ENCODE peak calls at places on chromosomes 6 and 20, in seven cellular contexts. T is HCT116, E is lower leg skin, C is AG10803, P is IMR-90, N is ovary, Z is transverse colon. O is an unnamed sample.

GRCh38 chr6:14707971-14708465 is 537.9 kb upstream of the JARID2 start:
- DNase-seq in P (no peak), C (peak), T (no peak), N (no peak), Z (no peak), E (no peak), O (no peak)

GRCh38 chr6:423799-424345 is 32.3 kb downstream of the IRF4 start:
- DNase-seq in Z (no peak), P (no peak), E (no peak), C (no peak), T (no peak), N (no peak), O (no peak)

GRCh38 chr6:25153079-25153478 is 126.1 kb upstream of the CARMIL1 start:
- DNase-seq in Z (no peak), E (no peak), T (no peak), N (no peak), P (no peak), C (no peak), O (no peak)

GRCh38 chr20:31934968-31935764 is 16.7 kb downstream of the PDRG1 start:
- DNase-seq in E (no peak), P (no peak), Z (no peak), N (no peak), T (no peak), C (no peak), O (no peak)

GRCh38 chr6:28996844-28997502 is 8.1 kb downstream of the ZNF311 start:
- DNase-seq in N (no peak), C (no peak), T (no peak), P (peak), Z (no peak), E (no peak), O (no peak)

GRCh38 chr6:82370788-82371187 is 7.2 kb downstream of the TPBG start:
- DNase-seq in T (no peak), P (no peak), N (no peak), Z (no peak), C (no peak), E (no peak), O (no peak)

GRCh38 chr20:57439432-57439831 is 48.2 kb downstream of the RBM38 start:
- DNase-seq in P (no peak), N (peak), C (no peak), E (no peak), Z (peak), T (no peak), O (no peak)

GRCh38 chr6:170279977-170280688 is 10.7 kb downstream of the DLL1 start:
- DNase-seq in C (peak), Z (peak), P (peak), T (no peak), N (peak), E (no peak), O (no peak)

GRCh38 chr6:116450769-116451740 is 10.1 kb upstream of the CALHM6 start:
- DNase-seq in Z (peak), P (no peak), C (no peak), N (no peak), T (no peak), E (no peak), O (no peak)

GRCh38 chr6:170435766-170436165 is 117.3 kb downstream of the PSMB1 start:
- DNase-seq in E (no peak), N (no peak), P (no peak), T (no peak), C (no peak), Z (no peak), O (no peak)

GRCh38 chr6:136158398-136158797 is 91.7 kb downstream of the MTFR2 start:
- DNase-seq in T (no peak), P (no peak), E (no peak), C (no peak), N (peak), Z (no peak), O (no peak)
- TF ChIP-seq CTCF in T (no peak), P (no peak), E (no peak), C (no peak), N (no peak), Z (no peak), O (no peak)

DNA sequence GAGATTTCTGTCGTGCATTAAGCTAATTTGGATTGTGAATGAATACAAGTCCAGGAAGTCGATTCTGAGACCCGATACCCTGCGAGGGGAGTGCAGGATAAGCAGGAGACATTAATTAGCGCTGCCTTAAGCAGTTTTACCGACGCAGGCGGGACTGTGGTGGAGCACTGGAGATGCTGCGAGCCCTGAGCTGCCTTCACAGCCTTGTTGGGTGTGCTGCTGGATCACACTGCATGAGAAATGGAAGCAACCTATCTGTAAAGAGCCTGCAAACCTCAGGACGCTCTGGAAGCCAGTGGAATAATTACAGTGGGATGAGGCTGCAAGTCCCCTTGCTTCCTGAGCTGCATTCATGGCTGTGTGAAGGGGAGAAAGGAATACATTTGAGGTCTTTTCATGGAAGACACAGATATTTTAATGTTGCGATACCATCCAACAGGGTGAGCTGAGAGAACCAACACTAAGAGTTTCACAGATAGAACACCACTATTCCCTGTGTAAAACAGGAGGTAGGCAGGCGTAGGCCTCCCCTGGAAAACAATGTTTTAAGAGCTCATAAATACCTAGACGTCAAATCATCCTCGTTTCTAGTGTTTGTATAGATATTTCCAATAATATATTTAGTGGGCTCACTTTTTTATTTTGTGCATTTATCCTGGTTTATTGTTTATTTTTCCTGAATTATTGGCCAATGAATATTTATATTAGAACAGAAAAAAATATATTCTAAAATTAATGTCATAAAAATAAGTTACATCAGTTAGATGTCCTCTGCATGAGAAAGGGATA is 380.8 kb downstream of the C6orf118 start:
- DNase-seq in E (no peak), C (peak), P (no peak), N (no peak), Z (no peak), T (no peak), O (no peak)
- H3K4me3 ChIP-seq in E (no peak), C (peak), P (no peak), N (no peak), Z (no peak), T (no peak), O (peak)

GRCh38 chr20:38061109-38061508 is 27.6 kb downstream of the RPRD1B start:
- DNase-seq in P (no peak), N (no peak), E (no peak), T (no peak), C (no peak), Z (no peak), O (no peak)
- TF ChIP-seq CTCF in P (no peak), N (no peak), E (no peak), T (no peak), C (no peak), Z (no peak), O (no peak)

DNA sequence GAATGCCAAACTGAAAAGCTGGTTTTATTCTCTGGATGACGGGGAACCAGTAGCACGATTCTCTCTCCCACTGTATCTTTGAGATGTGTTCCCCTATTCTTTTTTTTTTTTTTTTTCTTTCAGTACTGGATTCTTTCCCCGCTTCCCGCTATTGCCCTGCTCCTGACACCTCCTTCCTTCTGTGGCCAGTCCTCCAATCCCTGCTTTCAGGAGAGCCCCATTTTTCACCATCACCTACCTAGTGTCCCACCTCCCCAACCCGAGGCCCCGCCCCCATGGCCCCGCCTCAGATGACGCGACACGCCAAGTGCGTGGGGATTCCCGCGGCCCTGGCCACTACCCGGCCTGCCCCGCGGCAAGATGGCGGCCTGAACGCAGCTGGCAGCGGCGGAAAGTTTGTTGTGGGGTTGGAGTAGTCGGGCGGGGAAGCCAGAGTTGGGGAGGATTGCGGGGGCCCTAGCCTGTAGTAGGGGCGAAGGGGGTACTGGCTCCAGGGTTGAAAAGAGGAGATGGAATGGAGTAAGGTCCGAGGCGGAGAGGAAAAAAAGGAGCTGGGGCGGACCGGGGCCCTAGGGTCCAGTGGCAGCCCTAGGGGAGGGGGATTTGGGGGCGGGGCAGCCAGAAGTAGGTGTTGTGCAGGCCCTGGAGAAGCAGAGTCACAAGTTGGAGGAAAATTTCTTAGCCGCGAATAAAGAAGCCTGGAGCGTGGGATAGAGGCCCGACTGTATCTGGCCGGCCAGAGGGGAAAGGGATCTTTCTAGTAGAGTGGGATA is at the start of gene TJAP1:
- DNase-seq in Z (peak), P (peak), C (peak), T (peak), E (peak), N (peak), O (no peak)
- H3K4me3 ChIP-seq in Z (peak), P (peak), C (peak), T (peak), E (peak), N (peak), O (peak)

GRCh38 chr6:31007694-31008093 is 2.6 kb upstream of the MUC22 start:
- DNase-seq in N (no peak), E (no peak), P (peak), T (no peak), Z (no peak), C (peak), O (peak)

GRCh38 chr6:31010393-31011060 is at the start of gene MUC22:
- DNase-seq in Z (no peak), N (no peak), E (no peak), T (no peak), P (peak), C (peak), O (peak)

GRCh38 chr6:31005249-31006020 is 4.8 kb upstream of the MUC22 start:
- DNase-seq in P (no peak), Z (no peak), T (no peak), N (no peak), E (no peak), C (no peak), O (no peak)

GRCh38 chr6:31009731-31010130 is 543 bp upstream of the MUC22 start:
- DNase-seq in P (no peak), N (no peak), C (no peak), E (no peak), T (no peak), Z (no peak), O (no peak)

GRCh38 chr6:31008165-31008564 is 2.1 kb upstream of the MUC22 start:
- DNase-seq in E (no peak), C (no peak), Z (no peak), N (no peak), P (no peak), T (no peak), O (no peak)
- TF ChIP-seq CTCF in E (no peak), C (no peak), Z (no peak), N (no peak), P (no peak), T (no peak), O (peak)

DNA sequence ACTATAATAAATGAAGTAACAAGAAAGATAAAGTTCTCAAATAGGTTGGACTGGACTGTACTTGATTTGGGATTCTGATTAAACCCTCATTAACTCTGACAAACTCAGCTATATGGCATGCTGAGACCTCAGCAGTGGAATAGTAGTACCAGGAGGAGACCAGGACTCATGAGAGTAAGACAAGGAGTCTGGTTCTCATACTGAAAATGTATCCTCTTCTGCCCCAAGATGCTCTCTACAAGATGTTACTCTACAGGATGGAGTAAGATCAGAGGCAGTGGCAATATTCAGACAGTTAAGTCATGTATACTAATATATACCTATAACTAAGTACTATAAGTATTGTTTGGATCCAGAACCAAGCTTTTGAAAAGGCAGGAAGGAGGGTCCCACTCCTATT is 31.9 kb upstream of the SYNCRIP start:
- DNase-seq in P (no peak), N (no peak), E (no peak), Z (no peak), T (no peak), C (no peak), O (no peak)
- H3K4me3 ChIP-seq in P (no peak), N (no peak), E (no peak), Z (no peak), T (no peak), C (no peak), O (no peak)

O was measured in AG09309.